ENCODE peak calls at places on chromosome 16, in six cellular contexts. S, T, I, H, B and F are unnamed samples.

GRCh38 chr16:1613728-1614225 is 1.6 kb downstream of the CRAMP1 start:
- DNase-seq in S (no peak), T (peak), I (peak), H (no peak), B (no peak), F (no peak)

GRCh38 chr16:77897038-77897437 is 108.7 kb downstream of the VAT1L start:
- DNase-seq in S (no peak), T (no peak), I (peak), H (no peak), B (no peak), F (no peak)

GRCh38 chr16:69595127-69596036 is 29.6 kb downstream of the NFAT5 start:
- DNase-seq in S (no peak), T (peak), I (peak), H (peak), B (no peak), F (no peak)

GRCh38 chr16:12819126-12820117 is 15.7 kb upstream of the CPPED1 start:
- DNase-seq in S (peak), T (peak), I (peak), H (peak), B (peak), F (peak)

GRCh38 chr16:67183-67791 is 5.1 kb downstream of the RHBDF1 start:
- DNase-seq in S (no peak), T (no peak), I (no peak), H (no peak), B (no peak), F (no peak)

GRCh38 chr16:31181102-31181830 is 1.3 kb downstream of the FUS start:
- DNase-seq in S (peak), T (peak), I (peak), H (peak), B (no peak), F (no peak)

GRCh38 chr16:54935411-54936085 is 4.9 kb downstream of the IRX5 start:
- DNase-seq in S (no peak), T (no peak), I (peak), H (no peak), B (no peak), F (no peak)

GRCh38 chr16:1331712-1332617 is 1.5 kb upstream of the BAIAP3 start:
- DNase-seq in S (peak), T (peak), I (peak), H (peak), B (peak), F (peak)

GRCh38 chr16:22855231-22855630 is 41.3 kb downstream of the HS3ST2 start:
- DNase-seq in S (no peak), T (no peak), I (no peak), H (no peak), B (no peak), F (no peak)

GRCh38 chr16:30761427-30761927 is 385 bp downstream of the CFAP119 start:
- DNase-seq in S (peak), T (peak), I (peak), H (peak), B (no peak), F (peak)

GRCh38 chr16:51834131-51834530 is 683.1 kb upstream of the SALL1 start:
- DNase-seq in S (no peak), T (no peak), I (peak), H (peak), B (no peak), F (no peak)

GRCh38 chr16:79661578-79661977 is 61.0 kb upstream of the MAF start:
- DNase-seq in S (no peak), T (no peak), I (no peak), H (no peak), B (no peak), F (no peak)

GRCh38 chr16:58170223-58170622 is 27.7 kb downstream of the CSNK2A2 start:
- DNase-seq in S (no peak), T (no peak), I (no peak), H (no peak), B (no peak), F (no peak)

GRCh38 chr16:4574919-4575705 is 19.0 kb downstream of the C16orf96 start:
- DNase-seq in S (peak), T (no peak), I (no peak), H (no peak), B (no peak), F (peak)
- TF ChIP-seq CTCF in S (peak), T (no peak), I (no peak), H (no peak), B (no peak), F (peak)

GRCh38 chr16:71499775-71500364 is 10.7 kb upstream of the ZNF19 start:
- DNase-seq in S (peak), T (peak), I (peak), H (peak), B (peak), F (peak)

GRCh38 chr16:71500964-71501363 is 11.8 kb upstream of the ZNF19 start:
- DNase-seq in S (no peak), T (no peak), I (no peak), H (no peak), B (no peak), F (no peak)

GRCh38 chr16:71504901-71505300 is 15.8 kb upstream of the ZNF19 start:
- DNase-seq in S (no peak), T (peak), I (no peak), H (no peak), B (no peak), F (no peak)

GRCh38 chr16:71498031-71498430 is 8.9 kb upstream of the ZNF19 start:
- DNase-seq in S (no peak), T (no peak), I (no peak), H (no peak), B (no peak), F (no peak)

DNA sequence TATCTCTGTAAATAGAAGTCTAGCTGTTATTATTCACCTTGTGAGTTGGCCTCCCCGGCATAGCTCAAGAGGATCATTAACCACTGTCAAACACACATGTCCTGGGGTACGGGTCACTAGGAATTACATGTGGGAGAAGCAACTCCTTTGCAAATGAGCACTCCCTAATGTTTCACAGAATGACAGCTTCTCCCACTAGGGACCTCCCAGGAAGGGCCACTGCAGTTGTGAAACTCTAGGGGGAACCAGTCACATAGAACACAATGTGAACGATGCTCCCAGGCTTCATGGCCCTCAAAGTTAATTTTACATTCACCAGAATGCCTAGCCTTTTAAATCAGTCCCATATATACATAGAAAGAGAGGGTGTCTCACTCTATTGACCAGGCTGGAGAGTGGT is 12.4 kb upstream of the ZNF19 start:
- DNase-seq in S (peak), T (no peak), I (no peak), H (no peak), B (no peak), F (no peak)
- TF ChIP-seq CTCF in S (peak), T (no peak), I (peak), H (no peak), B (no peak), F (no peak)

GRCh38 chr16:87025681-87026080 is 291.5 kb downstream of the C16orf95 start:
- DNase-seq in S (no peak), T (no peak), I (no peak), H (no peak), B (no peak), F (no peak)

GRCh38 chr16:87032554-87032953 is 284.6 kb downstream of the C16orf95 start:
- DNase-seq in S (no peak), T (no peak), I (no peak), H (no peak), B (no peak), F (no peak)

GRCh38 chr16:87033021-87033471 is 284.1 kb downstream of the C16orf95 start:
- DNase-seq in S (no peak), T (no peak), I (no peak), H (no peak), B (no peak), F (no peak)

GRCh38 chr16:87028481-87029320 is 288.5 kb downstream of the C16orf95 start:
- DNase-seq in S (no peak), T (no peak), I (no peak), H (no peak), B (no peak), F (no peak)

DNA sequence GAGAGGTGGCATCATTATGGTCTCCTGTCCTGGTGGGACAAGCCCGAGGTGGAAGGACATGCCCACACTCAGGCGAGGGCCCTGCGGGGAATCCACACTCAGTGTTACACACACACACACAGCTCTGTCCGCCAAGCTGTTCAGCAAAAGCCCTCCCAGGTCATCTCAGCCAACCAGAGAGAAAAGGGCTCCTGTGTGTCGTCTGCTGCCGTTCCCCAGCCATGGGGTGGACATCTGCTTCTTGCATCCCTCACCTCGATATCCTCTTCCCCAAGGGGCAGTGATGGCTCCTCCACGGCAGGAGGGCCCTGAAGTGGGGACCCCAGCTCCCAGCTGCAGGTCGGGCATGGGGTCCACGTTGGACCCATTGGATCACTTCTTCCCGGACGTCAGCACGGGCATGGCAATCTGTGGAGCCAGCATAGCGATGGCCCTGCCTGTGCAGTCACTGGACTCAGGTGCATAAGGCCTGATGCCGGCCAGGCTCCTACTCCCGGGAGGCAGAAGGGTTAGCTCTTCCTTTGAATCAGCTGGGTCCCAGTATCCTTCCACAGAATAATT is 290.1 kb downstream of the C16orf95 start:
- DNase-seq in S (no peak), T (no peak), I (no peak), H (no peak), B (no peak), F (no peak)
- TF ChIP-seq CTCF in S (no peak), T (no peak), I (no peak), H (no peak), B (no peak), F (no peak)

GRCh38 chr16:87702325-87702811 is 63.4 kb downstream of the KLHDC4 start:
- DNase-seq in S (peak), T (no peak), I (peak), H (no peak), B (peak), F (peak)
- TF ChIP-seq CTCF in S (peak), T (no peak), I (peak), H (peak), B (no peak), F (peak)

GRCh38 chr16:28321700-28322411 is 29.5 kb downstream of the SBK1 start:
- DNase-seq in S (peak), T (peak), I (peak), H (no peak), B (no peak), F (peak)
- TF ChIP-seq CTCF in S (peak), T (peak), I (peak), H (peak), B (peak), F (peak)

DNA sequence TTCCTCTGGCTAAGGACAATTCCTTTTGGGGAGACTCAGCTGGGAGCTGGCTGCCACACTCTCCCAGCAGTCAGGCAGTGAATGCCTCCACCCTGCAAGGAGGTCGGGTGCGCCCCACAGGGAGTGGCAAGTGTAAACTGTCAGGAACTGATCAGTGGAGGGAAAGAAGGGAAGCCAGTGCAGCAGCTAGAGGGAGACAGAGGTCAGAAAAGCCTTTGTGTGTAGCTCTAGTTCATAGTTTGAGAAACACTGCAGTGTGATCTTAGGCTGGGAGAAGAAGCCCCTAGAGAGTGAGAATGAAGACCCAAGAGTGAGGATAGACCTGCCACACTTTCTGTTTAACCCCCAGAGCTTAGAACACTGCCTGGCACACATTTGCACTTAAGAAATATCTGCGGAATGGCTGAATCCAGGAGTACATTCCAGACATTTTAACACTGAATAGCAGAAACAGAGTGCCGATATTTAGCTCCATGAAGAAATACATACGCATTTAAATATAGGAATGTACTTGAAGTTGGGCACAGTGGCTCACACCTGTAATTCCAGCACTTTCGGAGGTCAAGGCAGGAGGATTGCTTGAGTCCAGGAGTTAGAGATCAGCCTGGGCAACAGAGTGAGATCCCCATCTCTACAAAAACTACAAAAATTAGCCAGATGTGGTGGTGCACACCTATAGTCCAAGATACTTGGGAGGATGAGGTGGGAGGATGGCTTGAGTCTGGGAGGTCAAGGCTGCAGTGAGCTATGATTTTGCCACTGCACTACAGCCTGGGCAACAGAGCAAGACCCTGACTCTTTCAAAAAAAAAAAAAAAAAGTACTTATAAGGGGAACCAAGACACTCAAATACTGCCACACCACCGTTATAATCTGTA is 11.1 kb upstream of the SLC5A11 start:
- DNase-seq in S (peak), T (peak), I (peak), H (peak), B (no peak), F (peak)
- TF ChIP-seq CTCF in S (peak), T (no peak), I (peak), H (peak), B (no peak), F (peak)